ENCODE peak calls at places on chromosome 4, in ten cellular contexts. U is RWPE1; Y is mucosa of descending colon; Q is CD4-positive, alpha-beta T cell; M is endodermal cell; R is GM13977; L is HepG2; J is tibial artery; D is uterus; G is brain microvascular endothelial cell. S is an unnamed sample.
A peak's percentile ranks its signal among the peaks of the same experiment; 100 is the strongest.

GRCh38 chr4:65241257-65241997 is 428.9 kb downstream of the EPHA5 start:
- DNase-seq in M (peak; percentile 42), R (no peak), U (no peak), Y (no peak), G (no peak), Q (no peak), J (no peak), D (no peak), L (no peak), S (no peak)

GRCh38 chr4:68062501-68062900 is 67.2 kb downstream of the TMPRSS11F start:
- DNase-seq in J (no peak), R (no peak), D (no peak), L (no peak), M (no peak), Y (no peak), U (no peak), Q (no peak), G (no peak), S (no peak)

GRCh38 chr4:112514449-112515277 is 1.3 kb downstream of the NEUROG2 start:
- DNase-seq in L (no peak), M (peak; percentile 79), Y (no peak), Q (no peak), U (no peak), R (peak; percentile 65), J (no peak), G (no peak), D (no peak), S (no peak)

GRCh38 chr4:84647307-84647884 is 64.5 kb downstream of the CDS1 start:
- DNase-seq in M (peak; percentile 73), Q (no peak), L (no peak), Y (no peak), U (no peak), G (no peak), R (no peak), J (no peak), D (peak; percentile 21), S (no peak)

GRCh38 chr4:128558896-128559669 is 250.4 kb upstream of the JADE1 start:
- DNase-seq in U (no peak), L (no peak), R (no peak), M (no peak), G (no peak), Q (no peak), J (no peak), Y (no peak), D (peak; percentile 37), S (no peak)

GRCh38 chr4:146477054-146477453 is 44.7 kb downstream of the SLC10A7 start:
- DNase-seq in M (no peak), U (no peak), D (no peak), Y (no peak), R (no peak), J (no peak), Q (no peak), L (no peak), G (no peak), S (no peak)

GRCh38 chr4:1406416-1406945 is at the start of gene NKX1-1:
- DNase-seq in J (no peak), R (peak; percentile 22), D (no peak), U (no peak), G (no peak), M (peak; percentile 66), L (no peak), Q (no peak), Y (no peak), S (no peak)

GRCh38 chr4:13054410-13054970 is 429.6 kb downstream of the RAB28 start:
- DNase-seq in G (no peak), D (no peak), Q (no peak), L (no peak), U (no peak), R (no peak), M (no peak), J (peak; percentile 21), Y (no peak), S (no peak)

GRCh38 chr4:108166038-108166437 is 2.7 kb downstream of the LEF1 start:
- DNase-seq in Q (peak; percentile 37), G (no peak), J (no peak), Y (no peak), M (no peak), R (no peak), L (no peak), D (no peak), U (no peak), S (no peak)

GRCh38 chr4:121717680-121718237 is 21.0 kb upstream of the ANXA5 start:
- DNase-seq in M (no peak), Y (no peak), U (no peak), G (no peak), R (no peak), J (peak; percentile 26), L (no peak), Q (no peak), D (no peak), S (no peak)

GRCh38 chr4:53813991-53814390 is 222.7 kb upstream of the LNX1 start:
- DNase-seq in G (no peak), R (no peak), Q (no peak), U (no peak), L (no peak), M (no peak), Y (no peak), J (no peak), D (no peak), S (no peak)

GRCh38 chr4:183602444-183603102 is 56.4 kb downstream of the RWDD4 start:
- DNase-seq in J (no peak), D (no peak), R (no peak), U (peak; percentile 11), L (no peak), Y (no peak), M (peak; percentile 64), Q (no peak), G (no peak), S (no peak)
- TF ChIP-seq CTCF in J (peak; percentile 30), D (no peak), R (peak; percentile 31), U (peak; percentile 23), L (peak; percentile 45), Y (no peak), M (peak; percentile 63), Q (peak; percentile 13), G (peak; percentile 53), S (peak; percentile 41)

GRCh38 chr4:150145090-150145949 is 67.1 kb downstream of the DCLK2 start:
- DNase-seq in G (no peak), L (no peak), M (peak; percentile 77), J (no peak), Q (no peak), U (no peak), R (no peak), D (no peak), Y (no peak), S (no peak)
- TF ChIP-seq CTCF in G (peak; percentile 49), L (no peak), M (peak; percentile 65), J (no peak), Q (no peak), U (no peak), R (no peak), D (no peak), Y (no peak), S (no peak)

GRCh38 chr4:114653675-114654074 is 55.1 kb downstream of the UGT8 start:
- DNase-seq in M (no peak), U (no peak), J (no peak), Q (no peak), R (no peak), G (no peak), Y (no peak), D (no peak), L (no peak), S (no peak)

GRCh38 chr4:114649908-114650307 is 51.3 kb downstream of the UGT8 start:
- DNase-seq in L (no peak), R (no peak), U (no peak), G (no peak), Q (no peak), D (no peak), Y (no peak), M (no peak), J (no peak), S (no peak)

GRCh38 chr4:114658776-114659175 is 60.2 kb downstream of the UGT8 start:
- DNase-seq in D (no peak), Y (no peak), M (no peak), R (no peak), U (no peak), Q (no peak), L (no peak), J (no peak), G (no peak), S (no peak)

GRCh38 chr4:114658179-114658578 is 59.6 kb downstream of the UGT8 start:
- DNase-seq in U (no peak), M (no peak), L (no peak), Q (no peak), J (no peak), R (no peak), G (no peak), Y (no peak), D (no peak), S (no peak)

DNA sequence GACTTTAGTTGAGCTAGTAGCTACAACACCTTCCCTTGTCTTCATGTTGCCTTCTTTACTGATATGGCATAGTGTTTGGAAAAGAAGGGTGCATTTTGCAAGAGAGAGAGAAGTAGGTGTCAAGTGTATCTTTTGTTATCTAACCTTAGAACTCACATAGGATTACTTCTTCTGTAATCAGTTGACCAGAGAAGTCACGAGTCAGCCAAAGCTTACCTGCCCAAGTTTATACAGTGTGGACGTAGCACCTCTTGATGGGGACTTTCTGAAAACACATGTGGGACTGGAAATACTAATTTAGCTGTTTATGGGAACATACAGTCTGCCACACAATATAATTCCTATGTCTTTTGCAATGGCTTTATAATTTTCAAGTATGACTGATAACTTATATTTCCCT is 56.0 kb downstream of the UGT8 start:
- DNase-seq in L (no peak), R (no peak), D (no peak), G (no peak), M (no peak), U (no peak), Y (no peak), Q (no peak), J (no peak), S (no peak)
- TF ChIP-seq CTCF in L (no peak), R (peak; percentile 26), D (no peak), G (no peak), M (no peak), U (no peak), Y (no peak), Q (no peak), J (no peak), S (no peak)

GRCh38 chr4:174423257-174423944 is 98.9 kb downstream of the HPGD start:
- DNase-seq in U (peak; percentile 75), Q (no peak), J (peak; percentile 42), Y (no peak), G (peak; percentile 89), D (peak; percentile 37), R (no peak), M (no peak), L (no peak), S (no peak)

GRCh38 chr4:174429701-174430100 is 92.6 kb downstream of the HPGD start:
- DNase-seq in J (no peak), G (no peak), D (no peak), Q (no peak), Y (no peak), L (no peak), M (no peak), U (no peak), R (no peak), S (no peak)

GRCh38 chr4:174425669-174426068 is 96.6 kb downstream of the HPGD start:
- DNase-seq in Y (no peak), R (no peak), D (no peak), U (no peak), J (no peak), Q (no peak), L (no peak), G (no peak), M (no peak), S (no peak)

GRCh38 chr4:174422893-174423256 is 99.4 kb downstream of the HPGD start:
- DNase-seq in R (no peak), G (no peak), L (no peak), U (no peak), J (no peak), M (no peak), Q (no peak), Y (no peak), D (no peak), S (no peak)

GRCh38 chr4:174427562-174428140 is 94.6 kb downstream of the HPGD start:
- DNase-seq in G (no peak), Y (no peak), Q (no peak), M (no peak), J (no peak), U (no peak), R (no peak), L (no peak), D (no peak), S (no peak)
- TF ChIP-seq CTCF in G (no peak), Y (no peak), Q (no peak), M (no peak), J (no peak), U (no peak), R (no peak), L (no peak), D (no peak), S (no peak)